ENCODE peak calls at places on chromosomes 3 and 15, in seven cellular contexts. K, V, S, M, C, B and E are unnamed samples.

GRCh38 chr3:134473868-134474546 is 11.8 kb downstream of the ANAPC13 start:
- DNase-seq in V (peak), S (no peak), C (peak), K (no peak), M (peak), B (peak), E (peak)

GRCh38 chr3:57221883-57222282 is 5.6 kb upstream of the APPL1 start:
- DNase-seq in K (no peak), M (peak), V (no peak), B (peak), C (peak), S (no peak), E (peak)

GRCh38 chr15:91426412-91426811 is 326.4 kb downstream of the SV2B start:
- DNase-seq in C (peak), S (no peak), B (no peak), V (no peak), K (no peak), M (no peak), E (no peak)

GRCh38 chr3:58051196-58051595 is 43.0 kb downstream of the FLNB start:
- DNase-seq in V (no peak), M (peak), B (no peak), C (peak), S (no peak), K (no peak), E (peak)

GRCh38 chr3:64956619-64957018 is 268.8 kb upstream of the ADAMTS9 start:
- DNase-seq in B (no peak), M (no peak), V (no peak), S (no peak), C (no peak), K (no peak), E (no peak)

GRCh38 chr15:82699726-82700125 is 9.9 kb downstream of the AP3B2 start:
- DNase-seq in C (no peak), M (no peak), S (no peak), B (no peak), V (no peak), K (no peak), E (no peak)

GRCh38 chr3:36893137-36893557 is 51.7 kb downstream of the TRANK1 start:
- DNase-seq in S (no peak), B (no peak), V (no peak), C (peak), M (peak), K (no peak), E (peak)

GRCh38 chr3:126354776-126355175 is 2.4 kb downstream of the KLF15 start:
- DNase-seq in K (no peak), C (no peak), S (peak), M (no peak), B (no peak), V (no peak), E (no peak)

GRCh38 chr3:71069797-71070196 is 513.7 kb downstream of the FOXP1 start:
- DNase-seq in V (peak), B (peak), C (peak), S (peak), M (peak), K (no peak), E (peak)

GRCh38 chr3:24682141-24682547 is 187.5 kb upstream of the THRB start:
- DNase-seq in B (no peak), M (no peak), C (peak), K (no peak), S (no peak), V (no peak), E (peak)

GRCh38 chr3:54408328-54408727 is 286.0 kb downstream of the CACNA2D3 start:
- DNase-seq in B (no peak), M (no peak), K (no peak), C (no peak), S (no peak), V (no peak), E (no peak)
- TF ChIP-seq CTCF in B (no peak), M (no peak), K (no peak), C (no peak), S (no peak), V (no peak), E (no peak)

GRCh38 chr3:170179444-170179843 is 2.1 kb downstream of the PHC3 start:
- DNase-seq in C (peak), V (no peak), B (no peak), K (no peak), M (no peak), S (no peak), E (no peak)
- H3K4me3 ChIP-seq in C (peak), V (peak), B (peak), K (peak), M (peak), S (peak), E (peak)

DNA sequence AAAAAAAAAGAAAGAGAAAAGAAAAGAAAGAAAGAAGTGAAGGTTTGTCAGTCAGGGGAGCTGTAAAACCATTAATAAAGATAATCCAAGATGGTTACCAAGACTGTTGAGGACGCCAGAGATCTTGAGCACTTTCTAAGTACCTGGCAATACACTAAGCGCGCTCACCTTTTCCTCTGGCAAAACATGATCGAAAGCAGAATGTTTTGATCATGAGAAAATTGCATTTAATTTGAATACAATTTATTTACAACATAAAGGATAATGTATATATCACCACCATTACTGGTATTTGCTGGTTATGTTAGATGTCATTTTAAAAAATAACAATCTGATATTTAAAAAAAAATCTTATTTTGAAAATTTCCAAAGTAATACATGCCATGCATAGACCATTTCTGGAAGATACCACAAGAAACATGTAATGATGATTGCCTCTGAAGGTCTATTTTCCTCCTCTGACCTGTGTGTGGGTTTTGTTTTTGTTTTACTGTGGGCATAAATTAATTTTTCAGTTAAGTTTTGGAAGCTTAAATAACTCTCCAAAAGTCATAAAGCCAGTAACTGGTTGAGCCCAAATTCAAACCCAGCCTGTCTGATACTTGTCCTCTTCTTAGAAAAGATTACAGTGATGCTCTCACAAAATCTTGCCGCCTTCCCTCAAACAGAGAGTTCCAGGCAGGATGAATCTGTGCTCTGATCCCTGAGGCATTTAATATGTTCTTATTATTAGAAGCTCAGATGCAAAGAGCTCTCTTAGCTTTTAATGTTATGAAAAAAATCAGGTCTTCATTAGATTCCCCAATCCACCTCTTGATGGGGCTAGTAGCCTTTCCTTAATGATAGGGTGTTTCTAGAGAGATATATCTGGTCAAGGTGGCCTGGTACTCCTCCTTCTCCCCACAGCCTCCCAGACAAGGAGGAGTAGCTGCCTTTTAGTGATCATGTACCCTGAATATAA is 2.0 kb downstream of the B2M start:
- DNase-seq in C (peak), K (no peak), V (no peak), M (peak), S (no peak), B (peak), E (peak)
- TF ChIP-seq CTCF in C (peak), K (no peak), V (peak), M (peak), S (peak), B (peak), E (peak)

GRCh38 chr3:150544726-150545125 is 1.6 kb downstream of the SERP1 start:
- DNase-seq in V (no peak), M (no peak), S (no peak), B (no peak), K (no peak), C (peak), E (peak)
- H3K4me3 ChIP-seq in V (peak), M (peak), S (peak), B (peak), K (peak), C (peak), E (peak)

GRCh38 chr15:56919708-56920637 is 1.5 kb downstream of the TCF12 start:
- DNase-seq in S (peak), M (peak), V (peak), B (no peak), C (peak), K (no peak), E (peak)

GRCh38 chr15:56918907-56919707 is 663 bp downstream of the TCF12 start:
- DNase-seq in C (peak), K (no peak), S (peak), M (peak), B (peak), V (peak), E (peak)

GRCh38 chr15:56916825-56917477 is 1.5 kb upstream of the TCF12 start:
- DNase-seq in S (no peak), B (no peak), M (no peak), K (no peak), C (no peak), V (no peak), E (peak)

GRCh38 chr15:56917652-56918045 is 795 bp upstream of the TCF12 start:
- DNase-seq in S (peak), K (no peak), B (no peak), C (no peak), V (no peak), M (no peak), E (no peak)

GRCh38 chr15:56918046-56918906 is at the start of gene TCF12:
- DNase-seq in S (peak), V (peak), K (no peak), B (peak), C (peak), M (peak), E (peak)
- TF ChIP-seq CTCF in S (peak), V (peak), K (peak), B (peak), C (peak), M (peak), E (peak)

GRCh38 chr3:113212155-113212844 is 943 bp downstream of the BOC start:
- DNase-seq in K (no peak), B (peak), S (peak), V (peak), C (peak), M (peak), E (peak)

GRCh38 chr3:113211370-113212154 is at the start of gene BOC:
- DNase-seq in S (peak), C (peak), B (peak), K (no peak), M (peak), V (peak), E (peak)

GRCh38 chr3:113210608-113211369 is 568 bp upstream of the BOC start:
- DNase-seq in C (no peak), B (peak), K (no peak), S (no peak), V (no peak), M (no peak), E (peak)

GRCh38 chr3:113214227-113214626 is 2.9 kb downstream of the BOC start:
- DNase-seq in S (no peak), M (no peak), K (no peak), V (no peak), C (no peak), B (no peak), E (no peak)

GRCh38 chr3:113212845-113213375 is 1.6 kb downstream of the BOC start:
- DNase-seq in C (no peak), V (no peak), S (no peak), K (no peak), B (no peak), M (no peak), E (no peak)
- H3K4me3 ChIP-seq in C (peak), V (peak), S (peak), K (peak), B (peak), M (peak), E (peak)

GRCh38 chr3:155491696-155492095 is 198.2 kb upstream of the STRIT1 start:
- DNase-seq in B (no peak), V (no peak), S (no peak), M (no peak), K (no peak), C (no peak), E (no peak)
- TF ChIP-seq CTCF in B (peak), V (no peak), S (no peak), M (no peak), K (no peak), C (no peak), E (no peak)

GRCh38 chr3:128408693-128409620 is 57.7 kb downstream of the DNAJB8 start:
- DNase-seq in C (no peak), B (peak), S (no peak), K (no peak), M (no peak), V (peak), E (no peak)

GRCh38 chr3:128407247-128407646 is 59.4 kb downstream of the DNAJB8 start:
- DNase-seq in B (no peak), S (no peak), M (no peak), K (no peak), V (no peak), C (no peak), E (no peak)

GRCh38 chr3:128409621-128410581 is 56.8 kb downstream of the DNAJB8 start:
- DNase-seq in C (no peak), V (peak), S (no peak), B (no peak), M (no peak), K (no peak), E (no peak)

GRCh38 chr3:128405554-128406277 is 61.0 kb downstream of the DNAJB8 start:
- DNase-seq in C (no peak), B (no peak), K (no peak), M (no peak), V (no peak), S (no peak), E (no peak)

DNA sequence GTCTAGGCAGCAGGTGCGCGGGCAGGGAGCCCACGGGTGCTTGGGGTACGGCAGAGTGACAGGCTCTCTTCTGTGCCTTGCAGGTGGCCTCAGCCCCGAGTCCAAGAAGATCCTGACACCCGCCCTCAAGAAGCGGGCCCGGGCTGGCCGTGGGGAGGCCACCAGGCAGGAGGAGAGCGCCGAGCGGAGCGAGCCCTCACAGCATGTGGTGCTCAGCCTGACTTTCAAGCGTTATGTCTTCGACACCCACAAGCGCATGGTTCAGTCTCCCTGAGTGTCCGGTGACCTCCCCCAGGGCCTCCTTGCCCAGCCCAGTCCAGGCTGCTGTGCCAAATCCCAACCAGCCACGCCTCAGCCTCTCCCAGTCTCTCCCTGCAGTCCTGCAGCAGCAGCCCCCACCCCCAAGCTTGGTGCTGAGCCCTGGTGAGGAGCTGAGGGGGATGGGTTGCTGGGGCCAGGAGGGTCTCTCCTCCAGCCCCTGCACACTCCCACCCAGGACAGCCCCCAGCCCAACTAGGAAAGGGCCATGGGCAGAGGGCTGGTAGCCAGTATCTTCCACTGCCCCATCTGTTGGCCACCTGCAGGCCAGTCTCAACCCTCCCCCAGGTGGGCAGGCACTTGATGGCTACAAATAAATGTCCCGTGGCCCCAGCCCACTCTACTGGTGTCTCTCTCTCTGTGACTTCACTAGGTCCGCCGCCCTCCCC is 58.6 kb downstream of the DNAJB8 start:
- DNase-seq in M (no peak), B (peak), V (no peak), K (no peak), C (no peak), S (no peak), E (no peak)
- H3K4me3 ChIP-seq in M (no peak), B (no peak), V (no peak), K (no peak), C (no peak), S (no peak), E (no peak)